ENCODE peak calls at places on chromosomes 7 and 10, in six cellular contexts. One of them, this sample, is unnamed.

GRCh38 chr10:36531621-36532020 is 593.8 kb upstream of the ANKRD30A start:
- DNase-seq in CD8-positive, alpha-beta T cell: no peak
- DNase-seq in lower leg skin: no peak
- DNase-seq in fibroblast of mammary gland: peak; percentile 81
- DNase-seq in mammary epithelial cell: peak; percentile 71
- DNase-seq in hepatocyte: no peak
- DNase-seq in this sample: no peak

GRCh38 chr10:88923525-88923924 is 29.0 kb downstream of the ACTA2 start:
- DNase-seq in fibroblast of mammary gland: peak; percentile 38
- DNase-seq in mammary epithelial cell: peak; percentile 42
- DNase-seq in CD8-positive, alpha-beta T cell: no peak
- DNase-seq in lower leg skin: no peak
- DNase-seq in hepatocyte: no peak
- DNase-seq in this sample: no peak

GRCh38 chr7:129169705-129170319 is 18.6 kb upstream of the SMO start:
- DNase-seq in mammary epithelial cell: no peak
- DNase-seq in CD8-positive, alpha-beta T cell: no peak
- DNase-seq in lower leg skin: no peak
- DNase-seq in fibroblast of mammary gland: no peak
- DNase-seq in hepatocyte: no peak
- DNase-seq in this sample: no peak

GRCh38 chr10:124123141-124123540 is 29.7 kb upstream of the CHST15 start:
- DNase-seq in mammary epithelial cell: no peak
- DNase-seq in CD8-positive, alpha-beta T cell: no peak
- DNase-seq in fibroblast of mammary gland: no peak
- DNase-seq in lower leg skin: no peak
- DNase-seq in hepatocyte: no peak
- DNase-seq in this sample: no peak

GRCh38 chr10:124074471-124075109 is 18.8 kb downstream of the CHST15 start:
- DNase-seq in CD8-positive, alpha-beta T cell: no peak
- DNase-seq in fibroblast of mammary gland: no peak
- DNase-seq in lower leg skin: no peak
- DNase-seq in mammary epithelial cell: no peak
- DNase-seq in hepatocyte: no peak
- DNase-seq in this sample: no peak

GRCh38 chr10:95814011-95814727 is 58.2 kb downstream of the ENTPD1 start:
- DNase-seq in hepatocyte: no peak
- DNase-seq in lower leg skin: peak; percentile 77
- DNase-seq in fibroblast of mammary gland: peak; percentile 75
- DNase-seq in CD8-positive, alpha-beta T cell: no peak
- DNase-seq in mammary epithelial cell: peak; percentile 68
- DNase-seq in this sample: no peak

GRCh38 chr10:86583983-86584382 is 62.4 kb upstream of the WAPL start:
- DNase-seq in CD8-positive, alpha-beta T cell: no peak
- DNase-seq in lower leg skin: no peak
- DNase-seq in mammary epithelial cell: no peak
- DNase-seq in hepatocyte: no peak
- DNase-seq in fibroblast of mammary gland: no peak
- DNase-seq in this sample: no peak

GRCh38 chr10:20247858-20248257 is 431.6 kb downstream of the PLXDC2 start:
- DNase-seq in CD8-positive, alpha-beta T cell: no peak
- DNase-seq in fibroblast of mammary gland: no peak
- DNase-seq in lower leg skin: no peak
- DNase-seq in hepatocyte: no peak
- DNase-seq in mammary epithelial cell: no peak
- DNase-seq in this sample: no peak

GRCh38 chr7:104252409-104253134 is 44.8 kb upstream of the ORC5 start:
- DNase-seq in mammary epithelial cell: peak; percentile 3
- DNase-seq in hepatocyte: no peak
- DNase-seq in fibroblast of mammary gland: peak; percentile 23
- DNase-seq in CD8-positive, alpha-beta T cell: no peak
- DNase-seq in lower leg skin: no peak
- DNase-seq in this sample: no peak

GRCh38 chr7:87875151-87876039 is 765 bp downstream of the SLC25A40 start:
- DNase-seq in fibroblast of mammary gland: no peak
- DNase-seq in CD8-positive, alpha-beta T cell: no peak
- DNase-seq in hepatocyte: no peak
- DNase-seq in lower leg skin: no peak
- DNase-seq in mammary epithelial cell: peak; percentile 9
- DNase-seq in this sample: peak; percentile 73

DNA sequence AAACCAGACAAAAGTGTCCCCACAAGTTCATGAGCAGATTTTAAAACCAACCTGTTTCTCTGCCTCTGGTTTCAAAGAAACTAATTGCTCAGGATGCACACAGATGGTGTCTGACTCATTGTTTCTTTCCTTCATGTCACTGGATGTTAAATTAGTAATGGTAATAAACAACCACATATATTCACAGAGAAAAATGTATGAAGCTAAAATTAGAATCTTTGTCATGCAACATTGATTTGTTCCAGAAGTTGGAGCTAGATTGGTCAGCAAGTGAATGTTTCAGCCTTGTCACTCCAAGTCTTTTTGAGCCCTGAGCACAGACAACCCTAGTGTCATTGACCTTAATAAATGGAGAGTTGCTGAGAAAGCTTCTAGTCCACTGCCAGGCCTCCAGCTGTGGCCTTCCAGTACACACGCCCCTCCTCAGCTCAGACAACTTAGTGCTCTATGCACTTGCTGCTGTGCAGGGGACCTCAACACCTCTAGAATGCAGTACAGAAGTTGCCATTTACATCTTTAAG is 175.9 kb downstream of the CCDC71L start:
- DNase-seq in fibroblast of mammary gland: peak; percentile 92
- DNase-seq in lower leg skin: no peak
- DNase-seq in hepatocyte: no peak
- DNase-seq in CD8-positive, alpha-beta T cell: no peak
- DNase-seq in mammary epithelial cell: peak; percentile 91
- DNase-seq in this sample: no peak
- TF ChIP-seq CTCF in fibroblast of mammary gland: no peak
- TF ChIP-seq CTCF in lower leg skin: no peak
- TF ChIP-seq CTCF in hepatocyte: no peak
- TF ChIP-seq CTCF in CD8-positive, alpha-beta T cell: no peak
- TF ChIP-seq CTCF in mammary epithelial cell: no peak
- TF ChIP-seq CTCF in this sample: no peak

GRCh38 chr7:70498633-70499032 is 633.3 kb upstream of the GALNT17 start:
- DNase-seq in lower leg skin: no peak
- DNase-seq in mammary epithelial cell: no peak
- DNase-seq in fibroblast of mammary gland: no peak
- DNase-seq in hepatocyte: no peak
- DNase-seq in CD8-positive, alpha-beta T cell: no peak
- DNase-seq in this sample: no peak

GRCh38 chr7:70494225-70494877 is 637.6 kb upstream of the GALNT17 start:
- DNase-seq in hepatocyte: no peak
- DNase-seq in lower leg skin: no peak
- DNase-seq in fibroblast of mammary gland: no peak
- DNase-seq in CD8-positive, alpha-beta T cell: no peak
- DNase-seq in mammary epithelial cell: no peak
- DNase-seq in this sample: no peak

GRCh38 chr7:70494977-70495376 is 637.0 kb upstream of the GALNT17 start:
- DNase-seq in fibroblast of mammary gland: no peak
- DNase-seq in mammary epithelial cell: no peak
- DNase-seq in hepatocyte: no peak
- DNase-seq in CD8-positive, alpha-beta T cell: no peak
- DNase-seq in lower leg skin: no peak
- DNase-seq in this sample: no peak

GRCh38 chr7:70498232-70498631 is 633.7 kb upstream of the GALNT17 start:
- DNase-seq in fibroblast of mammary gland: no peak
- DNase-seq in hepatocyte: no peak
- DNase-seq in lower leg skin: no peak
- DNase-seq in mammary epithelial cell: no peak
- DNase-seq in CD8-positive, alpha-beta T cell: no peak
- DNase-seq in this sample: no peak

GRCh38 chr7:70497793-70498192 is 634.2 kb upstream of the GALNT17 start:
- DNase-seq in mammary epithelial cell: no peak
- DNase-seq in fibroblast of mammary gland: no peak
- DNase-seq in hepatocyte: no peak
- DNase-seq in lower leg skin: no peak
- DNase-seq in CD8-positive, alpha-beta T cell: no peak
- DNase-seq in this sample: no peak
- TF ChIP-seq CTCF in mammary epithelial cell: no peak
- TF ChIP-seq CTCF in fibroblast of mammary gland: no peak
- TF ChIP-seq CTCF in hepatocyte: no peak
- TF ChIP-seq CTCF in lower leg skin: no peak
- TF ChIP-seq CTCF in CD8-positive, alpha-beta T cell: no peak
- TF ChIP-seq CTCF in this sample: no peak

GRCh38 chr10:98795467-98795866 is 348.7 kb upstream of the HPS1 start:
- DNase-seq in fibroblast of mammary gland: no peak
- DNase-seq in CD8-positive, alpha-beta T cell: no peak
- DNase-seq in mammary epithelial cell: no peak
- DNase-seq in lower leg skin: no peak
- DNase-seq in hepatocyte: peak; percentile 11
- DNase-seq in this sample: no peak

DNA sequence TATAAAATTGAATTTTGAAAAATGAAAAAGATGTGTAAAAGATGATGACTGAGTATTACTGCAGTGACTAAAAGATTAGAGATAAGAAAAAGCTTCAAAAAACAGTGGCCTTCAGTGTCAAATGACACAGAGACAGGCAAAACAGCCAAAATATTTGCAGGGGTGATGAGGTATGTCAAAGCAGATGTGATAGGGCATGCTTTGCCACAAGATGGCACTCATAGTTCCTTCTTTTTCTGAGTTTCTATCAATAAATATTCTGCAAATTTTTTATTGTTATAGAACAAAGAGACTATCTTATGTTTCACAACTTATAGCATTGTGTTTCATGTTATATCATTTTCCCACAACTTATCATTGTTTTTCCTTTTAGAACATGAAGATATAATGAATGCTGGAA is 344.1 kb upstream of the HPS1 start:
- DNase-seq in fibroblast of mammary gland: peak; percentile 36
- DNase-seq in hepatocyte: peak; percentile 22
- DNase-seq in lower leg skin: no peak
- DNase-seq in CD8-positive, alpha-beta T cell: no peak
- DNase-seq in mammary epithelial cell: no peak
- DNase-seq in this sample: no peak
- TF ChIP-seq CTCF in fibroblast of mammary gland: peak; percentile 53
- TF ChIP-seq CTCF in hepatocyte: peak; percentile 70
- TF ChIP-seq CTCF in lower leg skin: no peak
- TF ChIP-seq CTCF in CD8-positive, alpha-beta T cell: no peak
- TF ChIP-seq CTCF in mammary epithelial cell: peak; percentile 57
- TF ChIP-seq CTCF in this sample: peak; percentile 39

DNA sequence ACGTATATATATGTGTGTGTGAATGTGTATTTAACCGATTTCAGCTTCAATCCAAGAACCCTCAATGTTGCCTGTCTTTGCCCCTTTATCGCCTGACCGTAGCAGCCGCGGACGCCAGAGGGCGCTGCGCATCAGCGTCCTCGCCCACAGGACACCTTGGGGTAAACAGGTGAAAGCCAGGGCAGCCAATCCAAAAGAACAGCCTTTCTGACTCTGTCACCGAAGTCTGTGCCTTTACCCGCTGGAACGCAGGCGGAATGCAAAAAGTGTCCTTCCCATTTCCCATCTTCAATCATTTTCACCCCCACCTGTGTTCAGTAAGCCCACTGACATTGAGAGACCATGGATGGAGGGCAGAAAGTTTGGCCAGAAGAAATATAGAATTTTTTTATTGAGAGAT is 3.6 kb downstream of the NXPH1 start:
- DNase-seq in CD8-positive, alpha-beta T cell: no peak
- DNase-seq in hepatocyte: peak; percentile 72
- DNase-seq in fibroblast of mammary gland: peak; percentile 8
- DNase-seq in lower leg skin: no peak
- DNase-seq in mammary epithelial cell: peak; percentile 29
- DNase-seq in this sample: peak; percentile 78
- TF ChIP-seq CTCF in CD8-positive, alpha-beta T cell: no peak
- TF ChIP-seq CTCF in hepatocyte: peak; percentile 67
- TF ChIP-seq CTCF in fibroblast of mammary gland: peak; percentile 62
- TF ChIP-seq CTCF in lower leg skin: no peak
- TF ChIP-seq CTCF in mammary epithelial cell: peak; percentile 81
- TF ChIP-seq CTCF in this sample: peak; percentile 89

DNA sequence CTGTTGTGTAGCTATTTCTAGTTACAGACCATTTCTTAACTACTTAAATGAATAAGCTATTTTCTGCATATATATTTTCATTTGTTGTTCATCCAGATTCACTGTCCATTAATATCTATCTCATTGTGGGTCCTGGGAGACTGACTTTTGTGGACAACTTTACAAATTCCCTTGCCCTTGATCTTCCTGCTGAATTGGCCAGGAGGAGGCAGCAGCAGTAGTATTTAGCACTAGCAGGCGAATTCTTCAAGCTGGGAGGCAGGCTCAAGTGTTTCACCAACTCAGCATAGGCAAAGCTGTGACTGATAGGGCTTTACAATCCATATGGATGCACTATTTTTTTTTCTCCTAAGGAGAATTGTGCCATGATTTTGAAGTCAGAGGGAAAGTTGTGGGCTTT is 461.0 kb upstream of the NRG3 start:
- DNase-seq in fibroblast of mammary gland: no peak
- DNase-seq in mammary epithelial cell: no peak
- DNase-seq in lower leg skin: no peak
- DNase-seq in hepatocyte: peak; percentile 52
- DNase-seq in CD8-positive, alpha-beta T cell: no peak
- DNase-seq in this sample: peak; percentile 31
- TF ChIP-seq CTCF in fibroblast of mammary gland: no peak
- TF ChIP-seq CTCF in mammary epithelial cell: no peak
- TF ChIP-seq CTCF in lower leg skin: no peak
- TF ChIP-seq CTCF in hepatocyte: peak; percentile 53
- TF ChIP-seq CTCF in CD8-positive, alpha-beta T cell: no peak
- TF ChIP-seq CTCF in this sample: peak; percentile 49

GRCh38 chr7:44583145-44583544 is 1.1 kb upstream of the TMED4 start:
- DNase-seq in lower leg skin: no peak
- DNase-seq in CD8-positive, alpha-beta T cell: no peak
- DNase-seq in fibroblast of mammary gland: no peak
- DNase-seq in mammary epithelial cell: no peak
- DNase-seq in hepatocyte: no peak
- DNase-seq in this sample: no peak
- TF ChIP-seq CTCF in lower leg skin: no peak
- TF ChIP-seq CTCF in CD8-positive, alpha-beta T cell: no peak
- TF ChIP-seq CTCF in fibroblast of mammary gland: no peak
- TF ChIP-seq CTCF in mammary epithelial cell: no peak
- TF ChIP-seq CTCF in hepatocyte: no peak
- TF ChIP-seq CTCF in this sample: no peak

DNA sequence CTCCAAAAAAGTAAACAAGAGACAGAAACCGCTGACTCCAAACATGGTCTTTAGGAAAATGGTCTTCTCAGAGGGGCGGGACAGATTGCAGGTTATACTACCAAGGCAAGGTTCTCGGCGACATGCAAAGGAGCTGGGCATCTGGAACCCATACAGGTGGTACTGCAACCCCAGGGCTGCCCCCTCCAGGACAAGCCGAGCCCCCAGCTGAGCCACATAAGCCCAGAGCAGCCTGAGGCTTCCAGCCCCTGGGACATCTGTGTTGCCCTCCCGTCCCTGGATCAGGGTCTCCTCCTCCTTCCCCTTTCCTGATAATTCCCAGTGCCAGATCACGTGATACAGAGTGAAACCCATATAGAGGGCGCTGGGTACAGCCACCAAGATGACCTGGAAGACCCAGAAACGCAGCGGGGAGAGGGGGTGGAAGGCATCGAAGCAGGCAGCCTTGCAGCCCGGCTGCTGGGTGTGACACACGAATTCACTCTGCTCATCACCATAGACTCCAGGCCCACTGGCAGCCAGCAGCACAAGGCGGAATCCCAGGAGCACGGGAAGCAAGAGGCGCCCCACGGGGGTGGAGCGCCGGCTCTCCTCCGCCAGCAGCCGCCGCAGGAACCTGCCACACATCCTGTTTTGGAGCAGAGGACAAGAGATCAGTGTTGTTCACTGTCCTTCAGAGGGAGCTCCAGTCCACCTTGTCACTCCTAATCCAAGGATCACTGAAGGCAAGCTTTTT is at the start of gene GJC3:
- DNase-seq in mammary epithelial cell: peak; percentile 59
- DNase-seq in CD8-positive, alpha-beta T cell: peak; percentile 35
- DNase-seq in hepatocyte: peak; percentile 75
- DNase-seq in lower leg skin: peak; percentile 29
- DNase-seq in fibroblast of mammary gland: peak; percentile 53
- DNase-seq in this sample: peak; percentile 53
- TF ChIP-seq CTCF in mammary epithelial cell: peak; percentile 65
- TF ChIP-seq CTCF in CD8-positive, alpha-beta T cell: no peak
- TF ChIP-seq CTCF in hepatocyte: peak; percentile 46
- TF ChIP-seq CTCF in lower leg skin: no peak
- TF ChIP-seq CTCF in fibroblast of mammary gland: peak; percentile 41
- TF ChIP-seq CTCF in this sample: peak; percentile 13

GRCh38 chr10:117431160-117431559 is 55.9 kb upstream of the PDZD8 start:
- DNase-seq in CD8-positive, alpha-beta T cell: no peak
- DNase-seq in hepatocyte: no peak
- DNase-seq in fibroblast of mammary gland: peak; percentile 76
- DNase-seq in lower leg skin: no peak
- DNase-seq in mammary epithelial cell: peak; percentile 60
- DNase-seq in this sample: no peak
- TF ChIP-seq CTCF in CD8-positive, alpha-beta T cell: no peak
- TF ChIP-seq CTCF in hepatocyte: no peak
- TF ChIP-seq CTCF in fibroblast of mammary gland: peak; percentile 55
- TF ChIP-seq CTCF in lower leg skin: no peak
- TF ChIP-seq CTCF in mammary epithelial cell: peak; percentile 57
- TF ChIP-seq CTCF in this sample: no peak